ENCODE peak calls at places on chromosomes 1 and 21, in nine cellular contexts. J is effector memory CD4-positive, alpha-beta T cell; X is CD8-positive, alpha-beta T cell; H is right cardiac atrium; O is left ventricle myocardium inferior; R is psoas muscle; K is HCT116; F is thyroid gland; V is ovary. N is an unnamed sample.

GRCh38 chr1:112618114-112618720 is 724 bp downstream of the ST7L start:
- DNase-seq in J (peak; percentile 26), X (no peak), H (no peak), O (no peak), R (no peak), K (no peak), F (no peak), V (no peak), N (no peak)

GRCh38 chr1:58618303-58618702 is 41.3 kb upstream of the TACSTD2 start:
- DNase-seq in J (no peak), X (no peak), H (peak; percentile 72), O (no peak), R (no peak), K (no peak), F (no peak), V (no peak), N (peak; percentile 55)

GRCh38 chr1:185680453-185680852 is 53.7 kb upstream of the HMCN1 start:
- DNase-seq in J (no peak), X (no peak), H (no peak), O (no peak), R (no peak), K (no peak), F (no peak), V (no peak), N (no peak)

GRCh38 chr1:32334274-32334861 is 1.7 kb downstream of the MARCKSL1 start:
- DNase-seq in J (no peak), X (no peak), H (no peak), O (no peak), R (no peak), K (no peak), F (no peak), V (peak; percentile 17), N (no peak)

GRCh38 chr1:9852410-9853301 is 28.9 kb upstream of the CLSTN1 start:
- DNase-seq in J (no peak), X (no peak), H (no peak), O (no peak), R (no peak), K (no peak), F (no peak), V (no peak), N (no peak)

GRCh38 chr1:225879521-225880209 is 2.5 kb downstream of the TMEM63A start:
- DNase-seq in J (no peak), X (peak; percentile 70), H (no peak), O (no peak), R (no peak), K (no peak), F (no peak), V (no peak), N (peak; percentile 44)

GRCh38 chr1:200771625-200772555 is 33.2 kb downstream of the CAMSAP2 start:
- DNase-seq in J (no peak), X (no peak), H (no peak), O (no peak), R (no peak), K (peak; percentile 32), F (no peak), V (no peak), N (no peak)

GRCh38 chr1:30777906-30778155 is 20.3 kb upstream of the LAPTM5 start:
- DNase-seq in J (no peak), X (no peak), H (no peak), O (no peak), R (no peak), K (no peak), F (no peak), V (no peak), N (no peak)

GRCh38 chr1:247228133-247228532 is 27.7 kb upstream of the VN1R5 start:
- DNase-seq in J (no peak), X (no peak), H (no peak), O (no peak), R (no peak), K (no peak), F (no peak), V (no peak), N (no peak)

GRCh38 chr1:93596329-93597089 is 85.1 kb downstream of the BCAR3 start:
- DNase-seq in J (no peak), X (no peak), H (no peak), O (no peak), R (no peak), K (no peak), F (no peak), V (no peak), N (no peak)

GRCh38 chr1:31054349-31054748 is 11.2 kb downstream of the PUM1 start:
- DNase-seq in J (no peak), X (no peak), H (no peak), O (no peak), R (no peak), K (no peak), F (no peak), V (no peak), N (no peak)

GRCh38 chr1:7222616-7223015 is 437.4 kb downstream of the CAMTA1 start:
- DNase-seq in J (no peak), X (no peak), H (no peak), O (no peak), R (no peak), K (no peak), F (no peak), V (no peak), N (no peak)

GRCh38 chr1:22745675-22746585 is 35.3 kb downstream of the EPHB2 start:
- DNase-seq in J (no peak), X (no peak), H (no peak), O (no peak), R (no peak), K (no peak), F (peak; percentile 23), V (no peak), N (no peak)

GRCh38 chr1:47709302-47710074 is 271.6 kb downstream of the FOXD2 start:
- DNase-seq in J (no peak), X (no peak), H (peak; percentile 55), O (no peak), R (peak; percentile 55), K (no peak), F (peak; percentile 13), V (no peak), N (no peak)

GRCh38 chr21:29571949-29572348 is 273.2 kb downstream of the BACH1 start:
- DNase-seq in J (no peak), X (no peak), H (no peak), O (no peak), R (no peak), K (no peak), F (no peak), V (no peak), N (no peak)

GRCh38 chr1:150615346-150616201 is 13.8 kb downstream of the ENSA start:
- DNase-seq in J (no peak), X (no peak), H (no peak), O (no peak), R (no peak), K (no peak), F (no peak), V (no peak), N (no peak)

GRCh38 chr1:233675893-233676292 is 62.0 kb downstream of the KCNK1 start:
- DNase-seq in J (no peak), X (no peak), H (no peak), O (no peak), R (no peak), K (no peak), F (no peak), V (no peak), N (no peak)

GRCh38 chr1:175005085-175005783 is 5.5 kb downstream of the CACYBP start:
- DNase-seq in J (no peak), X (no peak), H (no peak), O (no peak), R (no peak), K (no peak), F (no peak), V (no peak), N (no peak)

GRCh38 chr1:219340796-219341195 is 167.1 kb downstream of the LYPLAL1 start:
- DNase-seq in J (no peak), X (no peak), H (no peak), O (no peak), R (no peak), K (no peak), F (no peak), V (no peak), N (no peak)

GRCh38 chr21:22725436-22725835 is 1727.2 kb downstream of the NCAM2 start:
- DNase-seq in J (no peak), X (no peak), H (no peak), O (no peak), R (no peak), K (no peak), F (no peak), V (no peak), N (no peak)

GRCh38 chr1:231390071-231390470 is 32.0 kb downstream of the EGLN1 start:
- DNase-seq in J (no peak), X (no peak), H (no peak), O (no peak), R (no peak), K (no peak), F (no peak), V (no peak), N (no peak)

GRCh38 chr1:160354388-160354985 is 11.3 kb downstream of the NCSTN start:
- DNase-seq in J (no peak), X (no peak), H (no peak), O (no peak), R (no peak), K (no peak), F (no peak), V (no peak), N (no peak)

GRCh38 chr1:184030433-184031126 is 6.9 kb downstream of the COLGALT2 start:
- DNase-seq in J (no peak), X (no peak), H (no peak), O (no peak), R (no peak), K (no peak), F (no peak), V (no peak), N (no peak)
- H3K27me3 ChIP-seq in J (no peaks in the 10 kb centered on the region), X (no peaks in the 10 kb centered on the region), H (no peaks in the 10 kb centered on the region), O (peaks cover 8% of the 10 kb centered on the region), R (no peaks in the 10 kb centered on the region), K (no peaks in the 10 kb centered on the region), F (no peaks in the 10 kb centered on the region), V (no peaks in the 10 kb centered on the region), N (peaks cover 7% of the 10 kb centered on the region)

GRCh38 chr1:2929335-2929734 is 91.9 kb upstream of the ACTRT2 start:
- DNase-seq in J (no peak), X (no peak), H (no peak), O (no peak), R (no peak), K (no peak), F (no peak), V (no peak), N (no peak)
- H3K9me3 ChIP-seq in J (no peaks in the 10 kb centered on the region), X (no peaks in the 10 kb centered on the region), H (no peaks in the 10 kb centered on the region), O (no peaks in the 10 kb centered on the region), R (no peaks in the 10 kb centered on the region), K (no peaks in the 10 kb centered on the region), F (no peaks in the 10 kb centered on the region), V (no peaks in the 10 kb centered on the region), N (no peaks in the 10 kb centered on the region)

DNA sequence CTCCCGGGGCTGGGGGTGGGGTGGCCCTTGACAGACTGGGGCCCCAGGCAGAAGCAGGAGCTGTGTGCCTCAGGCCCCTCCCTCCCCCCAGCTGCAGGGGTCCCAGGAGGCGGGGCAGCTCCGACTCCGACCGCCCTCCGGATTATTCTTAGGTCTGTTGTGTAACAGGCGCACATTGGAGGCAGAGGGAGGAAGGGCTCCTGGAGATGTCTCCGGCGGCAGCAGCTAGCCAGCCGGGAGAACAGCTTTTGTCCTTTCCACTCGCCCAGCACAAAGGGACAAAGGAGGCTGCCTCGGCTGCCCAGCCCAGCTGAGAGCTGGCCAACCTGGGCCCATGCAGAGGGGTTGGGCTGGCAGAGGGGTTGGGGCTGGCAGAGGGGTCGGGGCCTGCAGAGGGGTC is 29.7 kb upstream of the PLCH2 start:
- DNase-seq in J (no peak), X (no peak), H (no peak), O (no peak), R (no peak), K (no peak), F (no peak), V (no peak), N (no peak)
- H3K27ac ChIP-seq in J (no peak overlapping the region), X (no peak overlapping the region), H (no peak overlapping the region), O (no peak overlapping the region), R (no peak overlapping the region), K (no peak overlapping the region), F (no peak overlapping the region), V (no peak overlapping the region), N (no peak overlapping the region)

GRCh38 chr1:167196185-167196584 is 24.5 kb upstream of the POU2F1 start:
- DNase-seq in J (no peak), X (no peak), H (no peak), O (no peak), R (no peak), K (no peak), F (no peak), V (no peak), N (no peak)
- H3K27me3 ChIP-seq in J (no peaks in the 10 kb centered on the region), X (no peaks in the 10 kb centered on the region), H (no peaks in the 10 kb centered on the region), O (no peaks in the 10 kb centered on the region), R (no peaks in the 10 kb centered on the region), K (no peaks in the 10 kb centered on the region), F (no peaks in the 10 kb centered on the region), V (no peaks in the 10 kb centered on the region), N (no peaks in the 10 kb centered on the region)